ENCODE peak calls at places on chromosome 9, in ten cellular contexts. Z, U, J, D, M, Y, H, W, G and E are unnamed samples.

GRCh38 chr9:114168281-114169028 is 13.1 kb downstream of the COL27A1 start:
- DNase-seq in Z (no peak), U (no peak), J (no peak), D (no peak), M (no peak), Y (no peak), H (no peak), W (no peak), G (no peak), E (no peak)

GRCh38 chr9:91714020-91714721 is 235.9 kb downstream of the ROR2 start:
- DNase-seq in Z (no peak), U (peak; percentile 73), J (no peak), D (peak; percentile 81), M (peak; percentile 72), Y (peak; percentile 88), H (no peak), W (peak; percentile 19), G (no peak), E (peak; percentile 33)

GRCh38 chr9:125125523-125125922 is 17.8 kb downstream of the SCAI start:
- DNase-seq in Z (no peak), U (peak; percentile 61), J (no peak), D (no peak), M (no peak), Y (no peak), H (no peak), W (peak; percentile 22), G (no peak), E (peak; percentile 16)

GRCh38 chr9:110008663-110009062 is 199.3 kb downstream of the C9orf152 start:
- DNase-seq in Z (no peak), U (no peak), J (no peak), D (no peak), M (no peak), Y (no peak), H (no peak), W (no peak), G (no peak), E (no peak)

GRCh38 chr9:106929471-106930198 is 66.7 kb downstream of the ZNF462 start:
- DNase-seq in Z (no peak), U (no peak), J (no peak), D (peak; percentile 64), M (peak; percentile 40), Y (peak; percentile 73), H (no peak), W (peak; percentile 46), G (peak; percentile 77), E (peak; percentile 47)

GRCh38 chr9:114811969-114812636 is 6.3 kb upstream of the TNFSF15 start:
- DNase-seq in Z (no peak), U (no peak), J (no peak), D (no peak), M (no peak), Y (no peak), H (no peak), W (no peak), G (no peak), E (no peak)

GRCh38 chr9:97759611-97760288 is 62.6 kb upstream of the XPA start:
- DNase-seq in Z (no peak), U (peak; percentile 47), J (no peak), D (no peak), M (no peak), Y (no peak), H (no peak), W (no peak), G (no peak), E (peak; percentile 22)

GRCh38 chr9:16341176-16341575 is 529.3 kb downstream of the BNC2 start:
- DNase-seq in Z (no peak), U (peak; percentile 77), J (no peak), D (no peak), M (peak; percentile 32), Y (no peak), H (no peak), W (peak; percentile 55), G (no peak), E (peak; percentile 71)

GRCh38 chr9:105191508-105192118 is 52.8 kb upstream of the SLC44A1 start:
- DNase-seq in Z (no peak), U (peak; percentile 70), J (no peak), D (peak; percentile 40), M (peak; percentile 84), Y (no peak), H (no peak), W (peak; percentile 77), G (no peak), E (peak; percentile 19)

GRCh38 chr9:764105-764524 is 77.4 kb upstream of the DMRT1 start:
- DNase-seq in Z (no peak), U (peak; percentile 89), J (no peak), D (peak; percentile 57), M (peak; percentile 77), Y (peak; percentile 91), H (peak; percentile 53), W (peak; percentile 26), G (peak; percentile 83), E (peak; percentile 82)

GRCh38 chr9:36956908-36957307 is 77.2 kb downstream of the PAX5 start:
- DNase-seq in Z (no peak), U (no peak), J (peak; percentile 11), D (no peak), M (no peak), Y (no peak), H (no peak), W (no peak), G (no peak), E (no peak)

GRCh38 chr9:119868694-119869093 is 499.5 kb upstream of the BRINP1 start:
- DNase-seq in Z (no peak), U (no peak), J (no peak), D (no peak), M (no peak), Y (no peak), H (no peak), W (no peak), G (no peak), E (no peak)

GRCh38 chr9:81591791-81592190 is 97.6 kb downstream of the TLE1 start:
- DNase-seq in Z (no peak), U (no peak), J (no peak), D (no peak), M (peak; percentile 76), Y (no peak), H (no peak), W (no peak), G (no peak), E (no peak)

GRCh38 chr9:36293918-36294317 is 35.7 kb upstream of the GNE start:
- DNase-seq in Z (no peak), U (no peak), J (no peak), D (no peak), M (no peak), Y (no peak), H (no peak), W (no peak), G (no peak), E (no peak)

GRCh38 chr9:135282001-135282731 is 194.7 kb downstream of the OLFM1 start:
- DNase-seq in Z (no peak), U (peak; percentile 36), J (peak; percentile 74), D (peak; percentile 84), M (no peak), Y (no peak), H (no peak), W (peak; percentile 8), G (no peak), E (peak; percentile 11)

DNA sequence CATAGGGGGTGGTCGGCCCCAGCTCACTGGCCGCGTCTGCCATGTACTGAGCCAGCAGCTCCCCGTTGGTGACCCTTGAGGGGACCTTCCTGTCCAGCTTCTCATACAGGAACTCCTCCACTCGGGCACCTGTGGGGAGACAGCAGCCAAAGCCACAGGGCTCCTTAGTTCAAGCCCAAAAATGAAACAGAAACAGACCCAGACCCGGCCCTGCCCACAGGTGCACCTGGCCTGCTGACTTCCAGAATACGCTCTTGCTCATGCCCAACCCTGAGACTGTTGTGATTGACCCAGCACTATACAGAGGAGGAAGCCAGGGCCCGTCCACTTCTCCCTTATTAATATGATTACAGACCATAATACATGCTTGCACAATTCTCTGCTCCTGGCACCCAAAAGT is 7.0 kb downstream of the SH3GLB2 start:
- DNase-seq in Z (no peak), U (no peak), J (no peak), D (no peak), M (no peak), Y (peak; percentile 82), H (no peak), W (no peak), G (no peak), E (no peak)
- H3K4me3 ChIP-seq in Z (no peak overlapping the region), U (no peak overlapping the region), J (no peak overlapping the region), D (no peak overlapping the region), M (no peak overlapping the region), Y (no peak overlapping the region), H (no peak overlapping the region), W (no peak overlapping the region), G (no peak overlapping the region), E (no peak overlapping the region)

DNA sequence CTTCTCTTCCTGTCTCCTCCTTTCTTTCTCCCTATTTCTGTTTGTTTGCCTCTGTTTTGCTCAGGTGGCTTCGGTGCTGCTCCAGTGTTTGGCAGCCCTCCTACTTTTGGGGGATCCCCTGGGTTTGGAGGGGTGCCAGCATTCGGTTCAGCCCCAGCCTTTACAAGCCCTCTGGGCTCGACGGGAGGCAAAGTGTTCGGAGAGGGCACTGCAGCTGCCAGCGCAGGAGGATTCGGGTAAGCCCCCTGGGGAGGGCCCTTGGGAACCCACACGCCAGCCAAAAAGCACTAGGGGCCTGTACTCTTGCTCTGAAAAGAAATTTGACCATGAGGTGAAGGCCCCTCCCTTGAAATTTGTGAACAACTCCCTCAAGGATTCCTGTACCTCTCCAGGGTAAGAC is 48.2 kb downstream of the FAM78A start:
- DNase-seq in Z (no peak), U (no peak), J (no peak), D (no peak), M (no peak), Y (peak; percentile 11), H (no peak), W (no peak), G (no peak), E (no peak)
- H3K4me3 ChIP-seq in Z (no peak overlapping the region), U (no peak overlapping the region), J (peak overlapping the region; percentile 31), D (no peak overlapping the region), M (no peak overlapping the region), Y (no peak overlapping the region), H (no peak overlapping the region), W (no peak overlapping the region), G (peak overlapping the region; percentile 8), E (no peak overlapping the region)

DNA sequence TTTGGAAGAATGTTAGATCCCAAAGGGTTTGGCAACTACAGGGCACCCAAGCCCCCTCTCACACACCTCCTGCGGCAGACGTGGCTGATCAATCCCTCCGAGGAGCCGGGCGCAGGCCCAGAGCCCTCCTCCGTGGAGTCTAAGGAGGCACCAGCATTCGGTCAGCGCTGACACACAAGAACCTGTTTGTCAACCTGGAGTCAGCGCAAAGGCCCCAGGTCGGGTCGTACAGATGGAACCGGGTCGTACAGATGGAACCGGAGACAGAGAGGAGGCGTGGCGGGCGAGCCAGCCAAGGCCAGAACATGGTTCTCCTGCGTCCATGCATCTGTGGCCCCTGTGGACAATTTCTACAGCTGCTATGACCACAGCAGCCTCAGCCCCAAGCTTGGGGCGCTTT is 125.0 kb upstream of the SARDH start:
- DNase-seq in Z (no peak), U (no peak), J (no peak), D (no peak), M (no peak), Y (peak; percentile 83), H (no peak), W (no peak), G (no peak), E (no peak)
- H3K4me3 ChIP-seq in Z (no peak overlapping the region), U (no peak overlapping the region), J (peak overlapping the region; percentile 31), D (no peak overlapping the region), M (no peak overlapping the region), Y (peak overlapping the region; percentile 17), H (no peak overlapping the region), W (no peak overlapping the region), G (no peak overlapping the region), E (no peak overlapping the region)

DNA sequence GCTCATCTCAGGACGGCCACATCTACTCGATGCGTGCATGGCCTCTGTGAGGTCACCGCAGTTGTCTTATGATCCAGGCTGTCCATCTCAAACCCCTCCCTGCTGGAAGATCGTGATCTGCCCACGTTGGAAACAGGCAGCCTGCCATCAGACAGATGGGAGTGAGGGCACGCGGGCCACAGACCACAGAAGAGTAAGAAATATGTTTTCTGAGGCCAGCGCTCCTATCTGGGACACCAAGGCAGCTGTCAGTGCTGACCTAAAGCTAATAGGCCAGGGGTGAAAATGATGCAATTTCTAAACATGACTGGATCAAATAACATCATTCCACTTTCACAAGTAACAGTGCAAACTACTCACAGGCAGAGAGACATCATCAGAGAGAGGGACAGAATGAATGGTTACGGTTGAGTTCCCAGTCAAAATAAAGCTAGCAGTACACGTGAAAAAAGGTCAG is 57.1 kb upstream of the CER1 start:
- DNase-seq in Z (no peak), U (no peak), J (no peak), D (no peak), M (peak; percentile 4), Y (no peak), H (no peak), W (no peak), G (no peak), E (no peak)
- H3K4me3 ChIP-seq in Z (no peak overlapping the region), U (no peak overlapping the region), J (no peak overlapping the region), D (no peak overlapping the region), M (no peak overlapping the region), Y (no peak overlapping the region), H (no peak overlapping the region), W (no peak overlapping the region), G (no peak overlapping the region), E (no peak overlapping the region)